ENCODE peak calls at places on chromosomes 1 and 21, in four cellular contexts. N, U, S and P are unnamed samples. For H3K36me3, the result is how much of the 10 kb centered on the place peaks cover.

GRCh38 chr21:32717851-32718316 is 9.9 kb downstream of the SYNJ1 start:
- DNase-seq in N (no peak), U (no peak), S (no peak), P (no peak)

GRCh38 chr1:70441392-70442035 is 30.4 kb downstream of the CTH start:
- DNase-seq in N (no peak), U (no peak), S (no peak), P (no peak)

GRCh38 chr1:162927421-162927820 is 66.4 kb upstream of the CCDC190 start:
- DNase-seq in N (no peak), U (no peak), S (no peak), P (no peak)

GRCh38 chr1:39450956-39451601 is 40.4 kb upstream of the BMP8A start:
- DNase-seq in N (no peak), U (peak), S (no peak), P (no peak)

GRCh38 chr1:235027862-235028250 is 100.8 kb downstream of the TOMM20 start:
- DNase-seq in N (no peak), U (no peak), S (no peak), P (no peak)

GRCh38 chr1:171142081-171142450 is 43.0 kb upstream of the FMO2 start:
- DNase-seq in N (no peak), U (peak), S (no peak), P (no peak)

GRCh38 chr1:77412069-77412793 is 130.4 kb downstream of the AK5 start:
- DNase-seq in N (no peak), U (no peak), S (no peak), P (no peak)

GRCh38 chr1:178933709-178934573 is 63.1 kb upstream of the ANGPTL1 start:
- DNase-seq in N (no peak), U (no peak), S (no peak), P (no peak)

GRCh38 chr1:51329443-51330325 is 678 bp downstream of the TTC39A start:
- DNase-seq in N (no peak), U (no peak), S (no peak), P (no peak)

GRCh38 chr1:51569284-51570062 is 47.4 kb upstream of the OSBPL9 start:
- DNase-seq in N (peak), U (peak), S (peak), P (peak)

DNA sequence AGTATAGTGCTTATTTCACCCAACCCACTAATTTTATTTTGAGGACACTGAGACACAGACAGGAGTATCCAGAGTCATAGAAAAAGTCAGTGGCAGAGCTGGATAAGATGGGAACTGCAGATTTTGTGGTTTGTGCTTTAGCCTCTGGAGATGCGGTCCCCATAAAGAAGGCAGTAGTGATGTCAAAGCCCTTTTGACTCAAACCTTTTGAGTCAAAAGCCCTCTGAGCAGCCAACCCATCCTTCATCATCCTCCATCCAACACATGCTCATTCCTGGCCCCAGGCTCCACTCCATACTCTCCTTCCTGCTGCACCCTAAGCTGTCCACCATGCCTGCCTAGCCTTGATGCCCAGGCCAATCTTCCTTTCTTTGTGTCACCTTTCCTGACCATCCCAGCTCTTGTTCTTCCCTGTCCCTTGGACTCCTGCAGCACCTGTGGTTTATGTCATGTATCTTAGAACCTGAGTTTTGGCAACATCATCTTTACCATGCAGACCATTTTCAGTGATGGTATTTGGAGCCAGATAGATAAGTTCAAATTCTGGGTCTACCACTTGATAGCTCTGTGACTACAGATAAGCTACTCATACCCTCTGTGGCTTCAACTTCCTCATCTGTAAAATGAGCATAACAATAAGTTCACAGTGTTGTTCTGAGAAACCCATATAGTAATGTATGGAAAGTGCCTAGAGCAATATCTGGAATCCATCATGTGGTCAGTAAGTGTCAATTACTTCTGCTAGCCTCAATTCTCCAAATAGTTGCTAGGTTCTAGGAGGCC is 20.1 kb downstream of the SLAMF1 start:
- DNase-seq in N (no peak), U (no peak), S (no peak), P (no peak)
- TF ChIP-seq POLR2AphosphoS5 in N (peak), U (no peak), S (no peak), P (no peak)

GRCh38 chr1:218348628-218349185 is 3.6 kb downstream of the TGFB2 start:
- DNase-seq in N (no peak), U (no peak), S (no peak), P (no peak)

GRCh38 chr1:218346391-218347204 is 1.5 kb downstream of the TGFB2 start:
- DNase-seq in N (no peak), U (no peak), S (no peak), P (peak)

GRCh38 chr1:218345673-218346390 is 696 bp downstream of the TGFB2 start:
- DNase-seq in N (no peak), U (peak), S (peak), P (peak)

GRCh38 chr1:218347713-218348627 is 2.8 kb downstream of the TGFB2 start:
- DNase-seq in N (no peak), U (no peak), S (no peak), P (peak)

DNA sequence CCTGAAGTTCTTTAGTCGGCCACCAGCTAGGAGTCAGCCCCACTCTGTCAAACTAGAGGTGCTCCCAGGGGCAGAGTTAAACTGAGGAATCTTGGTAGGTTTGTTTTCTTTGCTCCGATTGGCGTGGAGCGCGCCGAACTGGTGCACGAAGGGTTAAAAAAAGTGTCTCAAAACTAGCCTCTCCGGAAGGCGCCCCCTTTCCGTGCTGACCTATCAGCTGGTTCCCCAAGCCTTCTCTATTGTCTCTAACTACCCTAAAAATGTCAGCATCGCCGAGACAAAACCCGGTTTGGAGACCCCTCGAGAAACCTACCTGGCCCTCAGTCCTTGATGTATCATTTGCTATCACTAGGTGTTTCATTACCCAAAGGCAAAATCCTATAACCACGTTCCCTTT is 2.2 kb downstream of the TGFB2 start:
- DNase-seq in N (no peak), U (no peak), S (no peak), P (peak)
- H2AFZ ChIP-seq in N (no peak), U (no peak), S (no peak), P (peak)

DNA sequence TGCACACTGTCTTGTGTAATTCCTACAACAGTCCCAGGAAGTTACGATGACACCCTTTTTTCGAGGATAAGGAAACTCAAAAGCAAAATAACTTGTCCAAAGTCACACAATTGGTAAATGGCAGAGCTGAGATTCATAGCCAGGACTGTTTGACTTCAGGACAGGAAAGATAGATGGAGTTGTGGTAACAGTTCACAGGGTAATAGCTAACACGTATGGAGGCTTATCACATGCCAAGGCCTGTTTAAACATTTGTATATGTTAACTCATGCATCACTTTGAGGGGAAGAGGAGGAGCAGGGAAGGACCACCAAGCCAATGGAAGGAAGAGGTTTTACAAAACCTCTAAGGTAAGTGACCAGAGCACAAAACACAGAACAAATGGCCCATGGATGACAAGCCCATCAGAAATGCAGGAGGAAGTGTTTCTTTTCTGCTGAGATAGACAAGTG is 2.8 kb downstream of the DHCR24 start:
- DNase-seq in N (no peak), U (peak), S (no peak), P (no peak)
- H3K36me3 ChIP-seq in N (under half), U (under half), S (half or more), P (under half)

GRCh38 chr1:232868793-232869491 is 63.7 kb downstream of the MAP10 start:
- DNase-seq in N (no peak), U (no peak), S (no peak), P (no peak)
- TF ChIP-seq POLR2AphosphoS5 in N (no peak), U (no peak), S (no peak), P (no peak)

DNA sequence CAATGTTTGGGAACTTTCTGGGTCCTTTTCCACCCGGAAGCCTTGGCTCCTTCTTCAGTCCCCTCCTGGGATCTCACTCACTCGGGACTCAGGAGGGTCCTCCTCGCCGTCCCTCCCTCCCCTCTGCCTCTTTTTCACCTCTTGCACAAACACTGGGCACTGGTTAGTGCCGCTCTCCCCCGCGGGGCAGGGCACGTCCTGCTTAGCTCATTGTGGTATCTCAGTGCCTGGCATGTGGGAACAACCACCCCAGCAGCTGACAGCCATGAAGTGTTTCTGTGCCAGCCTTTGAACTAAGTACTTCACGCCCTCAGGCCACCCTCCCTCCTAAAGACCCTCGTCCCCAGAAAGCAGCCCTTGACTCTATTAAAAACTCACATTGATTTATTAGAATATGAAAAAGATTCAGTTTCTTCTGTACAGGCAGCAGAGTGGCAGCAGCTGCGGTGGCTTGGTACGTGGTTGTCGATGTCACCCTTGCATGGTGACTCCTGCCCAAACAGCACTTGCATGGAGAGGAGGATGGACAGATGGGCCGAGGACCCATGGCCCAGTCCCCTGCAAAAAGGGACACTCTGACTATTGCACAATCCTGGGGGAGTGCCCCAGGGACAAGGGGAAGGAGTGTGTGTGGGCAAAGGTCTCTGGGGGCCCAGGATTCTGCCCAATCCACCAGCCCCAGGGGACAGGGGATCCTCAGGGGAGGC is 56.3 kb downstream of the SLC9A1 start:
- DNase-seq in N (no peak), U (peak), S (no peak), P (no peak)
- H2AFZ ChIP-seq in N (peak), U (no peak), S (no peak), P (no peak)

GRCh38 chr1:32159189-32159588 is 20.3 kb upstream of the TXLNA start:
- DNase-seq in N (no peak), U (no peak), S (no peak), P (no peak)

DNA sequence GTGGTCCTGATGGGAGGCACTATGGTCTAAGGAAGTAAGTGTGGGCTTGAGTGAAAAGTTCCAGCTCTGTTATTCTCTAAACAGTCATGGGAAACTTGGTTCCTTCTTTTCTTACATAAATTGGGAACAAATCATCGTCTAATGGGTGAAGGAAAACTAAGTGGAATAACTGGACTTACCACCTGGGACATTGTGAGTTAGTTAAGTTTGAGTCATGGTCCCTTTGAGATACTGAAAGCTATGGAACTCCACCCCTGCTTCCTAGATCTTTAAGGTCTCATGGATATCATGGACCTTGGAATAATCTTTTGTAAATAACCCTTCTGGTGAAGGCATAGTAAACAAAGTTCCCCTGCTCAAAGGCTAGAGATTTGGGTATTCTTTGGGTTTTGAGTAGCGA is 16.1 kb upstream of the TXLNA start:
- DNase-seq in N (no peak), U (no peak), S (no peak), P (no peak)
- H3K36me3 ChIP-seq in N (under half), U (under half), S (half or more), P (half or more)

DNA sequence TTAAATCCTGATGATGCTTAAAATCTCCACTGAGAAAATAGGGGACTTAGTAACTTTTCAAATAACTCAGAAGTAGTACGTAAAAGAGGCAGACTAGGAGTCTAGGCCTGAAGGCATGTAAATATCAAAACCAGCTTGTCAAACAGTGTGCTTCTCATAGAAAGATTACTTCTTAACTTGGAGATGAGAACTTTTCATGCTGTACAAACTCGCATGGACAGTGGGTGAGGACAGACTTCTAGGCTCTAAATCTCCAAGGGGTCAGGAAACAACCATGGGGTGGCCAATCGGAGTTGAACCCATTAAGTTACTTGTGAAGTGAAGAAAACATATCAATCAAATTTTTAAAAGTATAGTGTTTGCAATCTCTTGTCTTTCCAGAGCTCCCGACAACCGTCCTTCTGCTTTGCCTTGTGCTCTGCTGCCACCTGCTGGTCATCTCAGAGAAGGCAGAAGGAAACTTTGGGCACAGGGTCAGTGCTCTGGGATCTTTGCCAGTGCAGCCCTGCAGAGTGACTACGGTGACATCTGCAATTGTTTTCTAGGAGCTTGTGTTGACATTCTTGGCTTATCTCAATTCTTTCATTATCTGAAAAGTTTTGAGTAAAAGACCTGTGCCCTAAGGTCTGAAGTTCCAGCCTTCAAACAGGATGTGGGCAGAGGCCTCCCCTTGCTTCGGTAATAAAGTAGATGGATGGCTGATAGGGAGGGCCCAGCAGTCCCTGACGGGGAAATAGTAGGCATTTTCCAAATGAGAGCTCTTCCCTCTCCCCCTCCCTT is 105.1 kb upstream of the PDE4B start:
- DNase-seq in N (peak), U (peak), S (peak), P (peak)
- TF ChIP-seq POLR2AphosphoS5 in N (no peak), U (no peak), S (peak), P (no peak)

GRCh38 chr1:241265428-241265827 is 91.6 kb downstream of the RGS7 start:
- DNase-seq in N (no peak), U (no peak), S (no peak), P (no peak)
- H2AFZ ChIP-seq in N (no peak), U (no peak), S (no peak), P (no peak)